ENCODE peak calls at places on chromosome 6, in seven cellular contexts. Q is fibroblast of lung; T is aorta; Z is left cardiac atrium; V is KG1; P is activated T-helper 1 cell treated with anti-CD3 and anti-CD28 coated beads, Interleukin-12 subunit alpha, Interleukin-12 subunit beta, Interleukin-2, Interleukin-4 antibody, amounts not matched to agents 30 ng/mL and 10 ng/mL and 1 ng/mL, durations not matched to agents 14 hours and 24 hours and 36 hours; L is HFF-Myc. B is an unnamed sample.

GRCh38 chr6:15628499-15629131 is 34.2 kb downstream of the DTNBP1 start:
- DNase-seq in Z (no peak), Q (peak; percentile 86), L (peak; percentile 12), P (peak; percentile 22), T (no peak), V (no peak), B (peak; percentile 90)

GRCh38 chr6:156659317-156660198 is 117.6 kb upstream of the ARID1B start:
- DNase-seq in Q (no peak), Z (no peak), V (no peak), P (no peak), T (no peak), L (no peak), B (no peak)

GRCh38 chr6:108896111-108896661 is 48.0 kb downstream of the ARMC2 start:
- DNase-seq in Z (no peak), V (peak; percentile 59), Q (peak; percentile 92), P (no peak), T (no peak), L (peak; percentile 59), B (peak; percentile 84)

GRCh38 chr6:113969888-113970807 is 800 bp downstream of the HDAC2 start:
- DNase-seq in T (peak; percentile 76), L (no peak), V (no peak), Z (peak; percentile 60), P (peak; percentile 29), Q (peak; percentile 31), B (peak; percentile 79)

GRCh38 chr6:47103931-47104330 is 61.8 kb upstream of the ADGRF1 start:
- DNase-seq in Q (no peak), Z (no peak), L (no peak), P (no peak), V (no peak), T (no peak), B (no peak)

GRCh38 chr6:45587229-45588060 is 209.7 kb upstream of the SUPT3H start:
- DNase-seq in Z (no peak), L (no peak), P (no peak), T (no peak), Q (no peak), V (no peak), B (no peak)

GRCh38 chr6:128124713-128125112 is 223.9 kb upstream of the THEMIS start:
- DNase-seq in Q (peak; percentile 29), L (no peak), V (no peak), P (no peak), Z (no peak), T (no peak), B (no peak)

GRCh38 chr6:130424704-130425103 is 58.9 kb downstream of the TMEM200A start:
- DNase-seq in P (no peak), V (no peak), Q (no peak), L (no peak), T (no peak), Z (no peak), B (no peak)

GRCh38 chr6:107009499-107009898 is 18.5 kb upstream of the MTRES1 start:
- DNase-seq in P (no peak), V (no peak), Z (no peak), T (no peak), Q (no peak), L (no peak), B (no peak)

GRCh38 chr6:90687751-90688380 is 101.0 kb upstream of the MAP3K7 start:
- DNase-seq in T (no peak), P (no peak), L (no peak), Z (no peak), Q (no peak), V (no peak), B (no peak)

GRCh38 chr6:52340603-52340880 is 21.4 kb upstream of the PAQR8 start:
- DNase-seq in P (no peak), Q (no peak), L (no peak), Z (no peak), V (no peak), T (no peak), B (no peak)

GRCh38 chr6:82396964-82397761 is 33.5 kb downstream of the TPBG start:
- DNase-seq in V (no peak), Z (no peak), T (no peak), P (no peak), L (peak; percentile 90), Q (peak; percentile 90), B (peak; percentile 90)

GRCh38 chr6:78947962-78948361 is 80.6 kb downstream of the IRAK1BP1 start:
- DNase-seq in Z (no peak), V (no peak), T (no peak), P (no peak), L (peak; percentile 33), Q (peak; percentile 66), B (peak; percentile 59)

GRCh38 chr6:169536446-169537170 is 165.2 kb downstream of the WDR27 start:
- DNase-seq in Q (peak; percentile 80), V (no peak), Z (no peak), L (no peak), P (no peak), T (no peak), B (peak; percentile 62)

GRCh38 chr6:24105146-24105545 is 20.9 kb upstream of the NRSN1 start:
- DNase-seq in L (no peak), T (no peak), Z (no peak), P (no peak), V (no peak), Q (no peak), B (peak; percentile 9)

GRCh38 chr6:31407699-31408098 is 4.3 kb downstream of the MICA start:
- DNase-seq in L (no peak), T (no peak), Z (no peak), P (no peak), Q (peak; percentile 68), V (no peak), B (peak; percentile 56)

GRCh38 chr6:41373919-41374617 is 38.7 kb downstream of the NCR2 start:
- DNase-seq in Z (no peak), V (no peak), P (no peak), T (no peak), L (no peak), Q (no peak), B (peak; percentile 38)

GRCh38 chr6:48036316-48036715 is 74.7 kb downstream of the PTCHD4 start:
- DNase-seq in Z (no peak), P (no peak), L (peak; percentile 20), T (no peak), Q (peak; percentile 86), V (no peak), B (peak; percentile 59)

GRCh38 chr6:128822271-128822670 is 60.7 kb upstream of the LAMA2 start:
- DNase-seq in T (peak; percentile 44), V (no peak), Z (peak; percentile 29), L (no peak), Q (peak; percentile 72), P (no peak), B (peak; percentile 16)

GRCh38 chr6:16737389-16737788 is 23.9 kb downstream of the ATXN1 start:
- DNase-seq in Q (peak; percentile 55), P (no peak), L (no peak), T (no peak), Z (no peak), V (no peak), B (peak; percentile 56)

GRCh38 chr6:104325341-104326172 is 534.2 kb downstream of the HACE1 start:
- DNase-seq in P (no peak), L (peak; percentile 6), T (no peak), Z (no peak), V (no peak), Q (peak; percentile 4), B (peak; percentile 32)

GRCh38 chr6:86331889-86332288 is 605.4 kb upstream of the HTR1E start:
- DNase-seq in Z (no peak), Q (no peak), T (no peak), P (no peak), V (no peak), L (no peak), B (no peak)

GRCh38 chr6:34576286-34576955 is 20.3 kb upstream of the SPDEF start:
- DNase-seq in Z (no peak), T (no peak), Q (peak; percentile 14), L (no peak), V (no peak), P (no peak), B (no peak)

GRCh38 chr6:56314683-56315523 is 67.5 kb upstream of the COL21A1 start:
- DNase-seq in Q (peak; percentile 56), V (peak; percentile 5), Z (no peak), P (no peak), T (no peak), L (peak; percentile 45), B (peak; percentile 68)

GRCh38 chr6:35202066-35202546 is 11.7 kb upstream of the SCUBE3 start:
- DNase-seq in Z (no peak), P (no peak), Q (no peak), T (no peak), V (no peak), L (no peak), B (no peak)

GRCh38 chr6:53244958-53245357 is 96.3 kb upstream of the GCM1 start:
- DNase-seq in P (no peak), Q (no peak), T (no peak), L (no peak), V (peak; percentile 31), Z (peak; percentile 26), B (no peak)

GRCh38 chr6:12637960-12638641 is 78.5 kb upstream of the PHACTR1 start:
- DNase-seq in L (peak; percentile 72), Z (peak; percentile 27), V (peak; percentile 42), T (peak; percentile 56), Q (peak; percentile 18), P (no peak), B (peak; percentile 90)

GRCh38 chr6:66526061-66526460 is 819.0 kb upstream of the EYS start:
- DNase-seq in Q (peak; percentile 25), P (no peak), T (no peak), L (no peak), Z (no peak), V (no peak), B (no peak)

GRCh38 chr6:84769247-84769646 is 4.8 kb upstream of the TBX18 start:
- DNase-seq in Z (no peak), T (no peak), V (no peak), P (no peak), Q (no peak), L (no peak), B (no peak)

GRCh38 chr6:89260832-89261231 is 43.7 kb upstream of the GABRR1 start:
- DNase-seq in V (peak; percentile 15), Q (no peak), P (no peak), Z (no peak), T (no peak), L (no peak), B (no peak)

B was measured in astrocyte of the hippocampus.